ENCODE peak calls at places on chromosomes 7 and 10, in four cellular contexts. One of them, this sample, is unnamed.

GRCh38 chr7:78673272-78673671 is 780.2 kb downstream of the MAGI2 start:
- DNase-seq in NCI-H82: no peak
- DNase-seq in cardiac fibroblast: no peak
- DNase-seq in nucleus accumbens: no peak
- DNase-seq in this sample: no peak

GRCh38 chr10:43361532-43362190 is 9.8 kb upstream of the FXYD4 start:
- DNase-seq in NCI-H82: no peak
- DNase-seq in cardiac fibroblast: no peak
- DNase-seq in nucleus accumbens: no peak
- DNase-seq in this sample: no peak

GRCh38 chr10:125023862-125024495 is 82.1 kb downstream of the ZRANB1 start:
- DNase-seq in NCI-H82: peak; percentile 78
- DNase-seq in cardiac fibroblast: no peak
- DNase-seq in nucleus accumbens: peak; percentile 24
- DNase-seq in this sample: no peak

GRCh38 chr10:60848680-60849079 is 70.4 kb downstream of the CDK1 start:
- DNase-seq in NCI-H82: no peak
- DNase-seq in cardiac fibroblast: no peak
- DNase-seq in nucleus accumbens: no peak
- DNase-seq in this sample: no peak

GRCh38 chr7:151717918-151718317 is 159.0 kb downstream of the PRKAG2 start:
- DNase-seq in NCI-H82: no peak
- DNase-seq in cardiac fibroblast: no peak
- DNase-seq in nucleus accumbens: no peak
- DNase-seq in this sample: no peak

GRCh38 chr10:128211953-128212727 is 85.9 kb upstream of the MKI67 start:
- DNase-seq in NCI-H82: peak; percentile 81
- DNase-seq in cardiac fibroblast: peak; percentile 70
- DNase-seq in nucleus accumbens: peak; percentile 52
- DNase-seq in this sample: peak; percentile 94

GRCh38 chr10:21449288-21449966 is 76.1 kb downstream of the SKIDA1 start:
- DNase-seq in NCI-H82: no peak
- DNase-seq in cardiac fibroblast: no peak
- DNase-seq in nucleus accumbens: no peak
- DNase-seq in this sample: no peak

GRCh38 chr10:6465854-6466524 is 114.1 kb downstream of the PRKCQ start:
- DNase-seq in NCI-H82: no peak
- DNase-seq in cardiac fibroblast: no peak
- DNase-seq in nucleus accumbens: no peak
- DNase-seq in this sample: no peak

GRCh38 chr10:100014129-100014762 is 4.5 kb upstream of the DNMBP start:
- DNase-seq in NCI-H82: peak; percentile 27
- DNase-seq in cardiac fibroblast: no peak
- DNase-seq in nucleus accumbens: no peak
- DNase-seq in this sample: no peak

GRCh38 chr7:150994141-150994837 is 3.5 kb downstream of the NOS3 start:
- DNase-seq in NCI-H82: no peak
- DNase-seq in cardiac fibroblast: peak; percentile 64
- DNase-seq in nucleus accumbens: no peak
- DNase-seq in this sample: no peak

GRCh38 chr10:77586719-77587423 is 50.7 kb downstream of the KCNMA1 start:
- DNase-seq in NCI-H82: no peak
- DNase-seq in cardiac fibroblast: peak; percentile 85
- DNase-seq in nucleus accumbens: no peak
- DNase-seq in this sample: peak; percentile 39

GRCh38 chr10:11846542-11846941 is 23.4 kb downstream of the PROSER2 start:
- DNase-seq in NCI-H82: no peak
- DNase-seq in cardiac fibroblast: no peak
- DNase-seq in nucleus accumbens: no peak
- DNase-seq in this sample: no peak

GRCh38 chr7:66204822-66205735 is at the start of gene TPST1:
- DNase-seq in NCI-H82: peak; percentile 97
- DNase-seq in cardiac fibroblast: peak; percentile 90
- DNase-seq in nucleus accumbens: peak; percentile 91
- DNase-seq in this sample: peak; percentile 99

GRCh38 chr10:8444630-8445029 is 390.1 kb downstream of the GATA3 start:
- DNase-seq in NCI-H82: peak; percentile 5
- DNase-seq in cardiac fibroblast: peak; percentile 42
- DNase-seq in nucleus accumbens: no peak
- DNase-seq in this sample: peak; percentile 39

GRCh38 chr7:93574269-93574645 is 267 bp downstream of the CALCR start:
- DNase-seq in NCI-H82: no peak
- DNase-seq in cardiac fibroblast: no peak
- DNase-seq in nucleus accumbens: no peak
- DNase-seq in this sample: peak; percentile 46

GRCh38 chr7:45179666-45180065 is 22.1 kb downstream of the RAMP3 start:
- DNase-seq in NCI-H82: no peak
- DNase-seq in cardiac fibroblast: no peak
- DNase-seq in nucleus accumbens: no peak
- DNase-seq in this sample: no peak

GRCh38 chr10:111093741-111094380 is 17.0 kb downstream of the ADRA2A start:
- DNase-seq in NCI-H82: no peak
- DNase-seq in cardiac fibroblast: no peak
- DNase-seq in nucleus accumbens: no peak
- DNase-seq in this sample: no peak

GRCh38 chr10:102714621-102715455 is at the start of gene SFXN2:
- DNase-seq in NCI-H82: peak; percentile 64
- DNase-seq in cardiac fibroblast: no peak
- DNase-seq in nucleus accumbens: no peak
- DNase-seq in this sample: no peak

GRCh38 chr10:29326886-29327789 is 38.3 kb downstream of the LYZL1 start:
- DNase-seq in NCI-H82: no peak
- DNase-seq in cardiac fibroblast: no peak
- DNase-seq in nucleus accumbens: no peak
- DNase-seq in this sample: no peak

GRCh38 chr7:66198956-66199355 is 6.2 kb upstream of the TPST1 start:
- DNase-seq in NCI-H82: no peak
- DNase-seq in cardiac fibroblast: no peak
- DNase-seq in nucleus accumbens: no peak
- DNase-seq in this sample: no peak

GRCh38 chr10:68163735-68164134 is 54.4 kb downstream of the MYPN start:
- DNase-seq in NCI-H82: no peak
- DNase-seq in cardiac fibroblast: no peak
- DNase-seq in nucleus accumbens: no peak
- DNase-seq in this sample: no peak

GRCh38 chr10:29681700-29682444 is 47.1 kb upstream of the SVIL start:
- DNase-seq in NCI-H82: no peak
- DNase-seq in cardiac fibroblast: no peak
- DNase-seq in nucleus accumbens: no peak
- DNase-seq in this sample: no peak

GRCh38 chr7:13467111-13467547 is 522.3 kb downstream of the ETV1 start:
- DNase-seq in NCI-H82: peak; percentile 94
- DNase-seq in cardiac fibroblast: no peak
- DNase-seq in nucleus accumbens: no peak
- DNase-seq in this sample: no peak

GRCh38 chr7:127683776-127684681 is 32.0 kb downstream of the SND1 start:
- DNase-seq in NCI-H82: peak; percentile 67
- DNase-seq in cardiac fibroblast: peak; percentile 27
- DNase-seq in nucleus accumbens: no peak
- DNase-seq in this sample: peak; percentile 14

GRCh38 chr7:137074386-137075030 is 206.1 kb downstream of the CHRM2 start:
- DNase-seq in NCI-H82: no peak
- DNase-seq in cardiac fibroblast: peak; percentile 56
- DNase-seq in nucleus accumbens: no peak
- DNase-seq in this sample: no peak

GRCh38 chr7:151113344-151114150 is 27.3 kb downstream of the AGAP3 start:
- DNase-seq in NCI-H82: no peak
- DNase-seq in cardiac fibroblast: peak; percentile 72
- DNase-seq in nucleus accumbens: no peak
- DNase-seq in this sample: peak; percentile 89

GRCh38 chr10:132604686-132605085 is 67.1 kb downstream of the INPP5A start:
- DNase-seq in NCI-H82: no peak
- DNase-seq in cardiac fibroblast: no peak
- DNase-seq in nucleus accumbens: no peak
- DNase-seq in this sample: no peak